ENCODE peak calls at places on chromosomes 4 and X, in ten cellular contexts. T, X, G, O, A, H, Y, S, Z and L are unnamed samples.

GRCh38 chr4:102614801-102615200 is 113.6 kb downstream of the NFKB1 start:
- DNase-seq in O (no peak), X (no peak), S (no peak), G (no peak), A (no peak), Y (no peak), H (no peak), Z (no peak), T (no peak), L (no peak)

GRCh38 chr4:112775801-112776200 is 138.9 kb downstream of the LARP7 start:
- DNase-seq in H (no peak), A (no peak), O (no peak), T (no peak), X (no peak), Y (no peak), S (no peak), G (no peak), Z (no peak), L (no peak)

GRCh38 chrX:101478366-101478765 is 6.9 kb upstream of the ARMCX4 start:
- DNase-seq in S (no peak), X (no peak), Z (no peak), G (no peak), T (no peak), A (no peak), O (no peak), H (no peak), Y (no peak), L (no peak)

GRCh38 chr4:52250124-52250523 is 199.0 kb downstream of the SPATA18 start:
- DNase-seq in A (no peak), Y (no peak), Z (no peak), X (no peak), G (no peak), H (no peak), S (peak), T (no peak), O (no peak), L (peak)

GRCh38 chrX:101229155-101229554 is 9.6 kb downstream of the DRP2 start:
- DNase-seq in Z (no peak), A (no peak), Y (no peak), S (peak), T (no peak), O (no peak), X (no peak), G (no peak), H (no peak), L (peak)

GRCh38 chrX:1754077-1754476 is 139.2 kb downstream of the ASMT start:
- DNase-seq in H (no peak), G (no peak), O (no peak), T (no peak), Z (no peak), Y (no peak), S (no peak), A (no peak), X (no peak), L (no peak)

GRCh38 chr4:180798016-180798574 is 1445.1 kb upstream of the TENM3 start:
- DNase-seq in Z (no peak), T (no peak), H (no peak), S (no peak), X (no peak), G (no peak), A (no peak), O (no peak), Y (no peak), L (no peak)

GRCh38 chrX:100654256-100654655 is 10.3 kb downstream of the SRPX2 start:
- DNase-seq in S (peak), T (no peak), X (peak), Y (peak), O (no peak), H (no peak), Z (no peak), G (no peak), A (no peak), L (peak)

GRCh38 chr4:89820005-89820404 is 17.0 kb downstream of the SNCA start:
- DNase-seq in A (no peak), X (no peak), S (no peak), O (no peak), Y (no peak), H (no peak), G (no peak), T (no peak), Z (no peak), L (no peak)

GRCh38 chr4:152944678-152945320 is 8.7 kb downstream of the FHDC1 start:
- DNase-seq in T (no peak), Y (no peak), H (no peak), Z (no peak), A (no peak), O (no peak), G (no peak), X (no peak), S (no peak), L (no peak)

GRCh38 chrX:115013705-115014104 is 3.7 kb downstream of the IL13RA2 start:
- DNase-seq in G (no peak), S (peak), O (no peak), A (no peak), X (peak), T (no peak), Z (no peak), H (no peak), Y (no peak), L (peak)

GRCh38 chrX:110407910-110408545 is 49.4 kb downstream of the RTL9 start:
- DNase-seq in O (no peak), S (peak), T (no peak), Z (peak), X (peak), Y (peak), G (peak), H (peak), A (no peak), L (peak)

GRCh38 chr4:122003335-122003734 is 51.5 kb upstream of the TRPC3 start:
- DNase-seq in A (no peak), H (no peak), T (peak), S (peak), G (peak), Z (no peak), X (peak), Y (peak), O (no peak), L (no peak)

GRCh38 chr4:153204247-153205027 is at the start of gene TRIM2:
- DNase-seq in A (peak), S (peak), O (peak), X (peak), T (no peak), H (peak), Y (peak), G (no peak), Z (no peak), L (peak)

GRCh38 chrX:145751943-145752342 is 65.7 kb upstream of the SLITRK2 start:
- DNase-seq in Y (no peak), T (no peak), A (no peak), S (peak), Z (no peak), O (no peak), X (no peak), H (no peak), G (no peak), L (peak)

GRCh38 chr4:121674191-121674590 is 22.6 kb downstream of the ANXA5 start:
- DNase-seq in Z (no peak), S (no peak), O (no peak), H (no peak), G (no peak), A (no peak), T (no peak), X (no peak), Y (no peak), L (no peak)

GRCh38 chr4:119227690-119228089 is 15.2 kb downstream of the USP53 start:
- DNase-seq in A (no peak), O (no peak), T (no peak), H (no peak), G (no peak), Y (no peak), X (no peak), Z (no peak), S (no peak), L (no peak)

GRCh38 chr4:167020410-167020809 is 213.9 kb downstream of the SPOCK3 start:
- DNase-seq in X (no peak), S (no peak), Y (peak), T (no peak), G (no peak), O (no peak), Z (no peak), H (no peak), A (no peak), L (no peak)

GRCh38 chr4:101699441-101700117 is 91.0 kb upstream of the BANK1 start:
- DNase-seq in Z (no peak), G (peak), Y (no peak), H (no peak), S (no peak), O (no peak), A (no peak), X (no peak), T (no peak), L (no peak)

GRCh38 chr4:22719218-22719617 is 26.5 kb downstream of the GBA3 start:
- DNase-seq in X (no peak), H (no peak), Z (no peak), O (no peak), Y (no peak), T (no peak), G (no peak), S (no peak), A (no peak), L (no peak)